ENCODE peak calls at places on chromosomes 4 and X, in four cellular contexts. N, J, I and K are unnamed samples.

GRCh38 chr4:181688416-181688815 is 554.8 kb upstream of the TENM3 start:
- DNase-seq in J (peak), I (peak), N (no peak), K (no peak)

GRCh38 chrX:148885203-148885602 is 384.8 kb downstream of the AFF2 start:
- DNase-seq in I (no peak), N (no peak), J (no peak), K (no peak)

GRCh38 chr4:150782311-150782710 is 200.4 kb downstream of the MAB21L2 start:
- DNase-seq in J (no peak), I (peak), N (no peak), K (no peak)

GRCh38 chr4:152784490-152785195 is 4.9 kb downstream of the ARFIP1 start:
- DNase-seq in J (no peak), I (peak), N (peak), K (no peak)

GRCh38 chrX:134480061-134480460 is 20.1 kb downstream of the HPRT1 start:
- DNase-seq in J (no peak), I (no peak), N (no peak), K (no peak)

GRCh38 chr4:26087108-26087507 is 173.1 kb downstream of the SMIM20 start:
- DNase-seq in J (no peak), N (no peak), I (no peak), K (no peak)

GRCh38 chr4:147610666-147611065 is 6.5 kb upstream of the TMEM184C start:
- DNase-seq in N (no peak), J (no peak), I (no peak), K (no peak)

GRCh38 chrX:116930311-116930710 is 467.5 kb upstream of the CT83 start:
- DNase-seq in I (no peak), N (no peak), J (no peak), K (no peak)

GRCh38 chr4:74659576-74660411 is 134.5 kb downstream of the BTC start:
- DNase-seq in N (peak), I (peak), J (no peak), K (peak)

GRCh38 chrX:129840334-129840733 is 3.4 kb downstream of the ZDHHC9 start:
- DNase-seq in N (no peak), J (no peak), I (no peak), K (no peak)

GRCh38 chr4:1693131-1693896 is 9.2 kb upstream of the FAM53A start:
- DNase-seq in I (peak), J (peak), N (peak), K (peak)

GRCh38 chr4:1216869-1217294 is 32.0 kb downstream of the CTBP1 start:
- DNase-seq in N (no peak), J (no peak), I (no peak), K (no peak)

GRCh38 chr4:47017494-47017893 is 13.9 kb upstream of the GABRB1 start:
- DNase-seq in I (peak), J (no peak), N (no peak), K (no peak)

GRCh38 chr4:876780-877179 is 50.9 kb upstream of the CPLX1 start:
- DNase-seq in J (no peak), I (no peak), N (no peak), K (no peak)

GRCh38 chr4:28075557-28075956 is 1214.9 kb downstream of the STIM2 start:
- DNase-seq in N (no peak), I (no peak), J (no peak), K (no peak)

GRCh38 chr4:159010563-159011260 is 92.2 kb upstream of the RAPGEF2 start:
- DNase-seq in J (peak), N (no peak), I (no peak), K (peak)

GRCh38 chr4:93444860-93445259 is 383.7 kb upstream of the ATOH1 start:
- DNase-seq in N (no peak), I (no peak), J (no peak), K (no peak)

GRCh38 chr4:55251896-55252295 is 94.1 kb upstream of the SRD5A3 start:
- DNase-seq in I (no peak), N (no peak), J (no peak), K (no peak)

GRCh38 chr4:123929565-123929964 is 533.0 kb downstream of the SPRY1 start:
- DNase-seq in N (no peak), I (no peak), J (no peak), K (no peak)

GRCh38 chr4:136769717-136770116 is 762.6 kb downstream of the PCDH18 start:
- DNase-seq in J (no peak), N (no peak), I (no peak), K (no peak)